ENCODE peak calls at places on chromosomes 7 and 10, in eight cellular contexts. O, V, F, C, J, Z, E and T are unnamed samples.

GRCh38 chr10:115932099-115932498 is 340.9 kb downstream of the GFRA1 start:
- DNase-seq in O (no peak), V (no peak), F (no peak), C (no peak), J (no peak), Z (no peak), E (no peak), T (no peak)

GRCh38 chr7:72403677-72404076 is 8.5 kb downstream of the CALN1 start:
- DNase-seq in O (no peak), V (no peak), F (no peak), C (no peak), J (no peak), Z (no peak), E (no peak), T (peak; percentile 28)

GRCh38 chr7:2812831-2813230 is 31.3 kb downstream of the GNA12 start:
- DNase-seq in O (no peak), V (no peak), F (no peak), C (no peak), J (no peak), Z (no peak), E (no peak), T (no peak)

GRCh38 chr10:83801983-83802382 is 337.3 kb upstream of the GHITM start:
- DNase-seq in O (no peak), V (no peak), F (no peak), C (no peak), J (no peak), Z (no peak), E (no peak), T (no peak)

GRCh38 chr10:63671317-63671937 is 150.2 kb downstream of the REEP3 start:
- DNase-seq in O (peak; percentile 57), V (peak; percentile 55), F (peak; percentile 89), C (no peak), J (no peak), Z (no peak), E (no peak), T (no peak)

GRCh38 chr7:3301831-3302618 is 973 bp downstream of the SDK1 start:
- DNase-seq in O (peak; percentile 57), V (peak; percentile 84), F (peak; percentile 17), C (peak; percentile 26), J (no peak), Z (peak; percentile 54), E (peak; percentile 29), T (peak; percentile 22)

GRCh38 chr7:42763137-42763551 is 148.7 kb downstream of the C7orf25 start:
- DNase-seq in O (no peak), V (no peak), F (no peak), C (peak; percentile 36), J (no peak), Z (no peak), E (no peak), T (no peak)

GRCh38 chr7:50739744-50740455 is 42.8 kb downstream of the GRB10 start:
- DNase-seq in O (peak; percentile 67), V (peak; percentile 22), F (peak; percentile 46), C (no peak), J (peak; percentile 19), Z (peak; percentile 18), E (no peak), T (no peak)

GRCh38 chr10:34464000-34464399 is 351.1 kb downstream of the PARD3 start:
- DNase-seq in O (no peak), V (no peak), F (no peak), C (no peak), J (no peak), Z (no peak), E (no peak), T (no peak)

GRCh38 chr10:14403846-14404623 is 73.3 kb upstream of the FRMD4A start:
- DNase-seq in O (no peak), V (no peak), F (no peak), C (no peak), J (no peak), Z (no peak), E (no peak), T (no peak)

GRCh38 chr7:73895626-73896025 is 34.7 kb downstream of the TMEM270 start:
- DNase-seq in O (no peak), V (no peak), F (no peak), C (no peak), J (no peak), Z (no peak), E (no peak), T (no peak)

GRCh38 chr10:86753638-86754434 is 2.6 kb upstream of the BMPR1A start:
- DNase-seq in O (no peak), V (peak; percentile 69), F (no peak), C (no peak), J (no peak), Z (no peak), E (no peak), T (no peak)

GRCh38 chr7:42144253-42145002 is 92.6 kb downstream of the GLI3 start:
- DNase-seq in O (no peak), V (no peak), F (peak; percentile 33), C (no peak), J (no peak), Z (no peak), E (no peak), T (no peak)

GRCh38 chr10:79179404-79180309 is 110.9 kb downstream of the ZMIZ1 start:
- DNase-seq in O (peak; percentile 29), V (peak; percentile 94), F (peak; percentile 43), C (no peak), J (no peak), Z (peak; percentile 56), E (no peak), T (no peak)

GRCh38 chr7:123712619-123713018 is 36.2 kb downstream of the WASL start:
- DNase-seq in O (no peak), V (no peak), F (no peak), C (peak; percentile 24), J (no peak), Z (no peak), E (no peak), T (no peak)

GRCh38 chr7:143263266-143264195 is at the start of gene GSTK1:
- DNase-seq in O (peak; percentile 72), V (peak; percentile 92), F (peak; percentile 76), C (no peak), J (peak; percentile 64), Z (peak; percentile 61), E (peak; percentile 63), T (peak; percentile 84)

GRCh38 chr7:139889186-139889871 is 60.3 kb downstream of the TBXAS1 start:
- DNase-seq in O (no peak), V (no peak), F (no peak), C (peak; percentile 76), J (no peak), Z (peak; percentile 41), E (no peak), T (no peak)

GRCh38 chr10:105770813-105771212 is 1129.7 kb downstream of the SORCS3 start:
- DNase-seq in O (no peak), V (no peak), F (no peak), C (no peak), J (no peak), Z (no peak), E (no peak), T (no peak)

GRCh38 chr7:128839751-128840177 is 9.6 kb downstream of the FLNC start:
- DNase-seq in O (no peak), V (no peak), F (no peak), C (no peak), J (no peak), Z (no peak), E (no peak), T (no peak)

GRCh38 chr7:45178241-45179225 is 20.9 kb downstream of the RAMP3 start:
- DNase-seq in O (no peak), V (peak; percentile 11), F (no peak), C (no peak), J (no peak), Z (no peak), E (no peak), T (no peak)

GRCh38 chr10:113126506-113127192 is 176.6 kb downstream of the TCF7L2 start:
- DNase-seq in O (peak; percentile 74), V (peak; percentile 91), F (peak; percentile 76), C (peak; percentile 17), J (peak; percentile 15), Z (peak; percentile 75), E (peak; percentile 38), T (peak; percentile 54)

GRCh38 chr7:132296820-132297219 is 279.4 kb downstream of the PLXNA4 start:
- DNase-seq in O (no peak), V (no peak), F (no peak), C (no peak), J (no peak), Z (no peak), E (no peak), T (no peak)

GRCh38 chr7:49294611-49295010 is 370.3 kb downstream of the CDC14C start:
- DNase-seq in O (no peak), V (no peak), F (no peak), C (peak; percentile 77), J (no peak), Z (no peak), E (no peak), T (no peak)

GRCh38 chr7:27187702-27188665 is 3.0 kb upstream of the HOXA11 start:
- DNase-seq in O (no peak), V (peak; percentile 75), F (no peak), C (no peak), J (no peak), Z (no peak), E (no peak), T (no peak)

GRCh38 chr10:16843252-16843870 is 26.1 kb upstream of the RSU1 start:
- DNase-seq in O (peak; percentile 87), V (peak; percentile 76), F (peak; percentile 83), C (peak; percentile 67), J (no peak), Z (peak; percentile 63), E (no peak), T (peak; percentile 21)

GRCh38 chr7:28999421-28999820 is 41.3 kb upstream of the TRIL start:
- DNase-seq in O (no peak), V (peak; percentile 55), F (no peak), C (no peak), J (no peak), Z (no peak), E (no peak), T (no peak)

GRCh38 chr7:117250801-117251200 is 72.1 kb downstream of the WNT2 start:
- DNase-seq in O (no peak), V (no peak), F (no peak), C (no peak), J (no peak), Z (no peak), E (no peak), T (no peak)

GRCh38 chr10:3951993-3952392 is 167.0 kb upstream of the KLF6 start:
- DNase-seq in O (no peak), V (no peak), F (no peak), C (no peak), J (no peak), Z (no peak), E (no peak), T (no peak)

GRCh38 chr7:94975316-94975715 is 67.9 kb downstream of the PPP1R9A start:
- DNase-seq in O (no peak), V (peak; percentile 14), F (peak; percentile 8), C (peak; percentile 6), J (no peak), Z (peak; percentile 30), E (no peak), T (no peak)

GRCh38 chr7:132437730-132438129 is 138.5 kb downstream of the PLXNA4 start:
- DNase-seq in O (no peak), V (peak; percentile 56), F (peak; percentile 42), C (no peak), J (no peak), Z (no peak), E (no peak), T (no peak)

GRCh38 chr7:143416565-143417149 is 8.0 kb upstream of the EPHA1 start:
- DNase-seq in O (peak; percentile 68), V (peak; percentile 59), F (peak; percentile 56), C (peak; percentile 60), J (no peak), Z (peak; percentile 14), E (no peak), T (peak; percentile 83)